ENCODE peak calls at places on chromosomes 6 and 20, in seven cellular contexts. O is NCI-H187; T is activated effector memory CD4-positive, alpha-beta T cell treated with anti-CD3 and anti-CD28 coated beads, Interleukin-2, amount 50 U/mL, for 16 hours; M is left ventricle myocardium inferior; N is fibroblast of mammary gland; L is glutamatergic neuron; I is fibroblast of the aortic adventitia. F is an unnamed sample.

GRCh38 chr6:42911171-42912021 is 4.5 kb upstream of the PTCRA start:
- DNase-seq in N (no peak), I (no peak), T (peak; percentile 50), L (peak; percentile 67), M (no peak), O (no peak), F (no peak)

GRCh38 chr6:121143476-121143875 is 190.8 kb downstream of the TBC1D32 start:
- DNase-seq in T (no peak), O (no peak), L (no peak), N (peak; percentile 7), I (peak; percentile 2), M (no peak), F (no peak)

GRCh38 chr6:3356056-3356823 is 97.5 kb downstream of the PSMG4 start:
- DNase-seq in O (peak; percentile 58), T (peak; percentile 84), M (peak; percentile 56), N (peak; percentile 71), I (peak; percentile 82), L (peak; percentile 66), F (peak; percentile 49)

GRCh38 chr6:17470953-17471335 is 77.5 kb downstream of the CAP2 start:
- DNase-seq in T (no peak), L (no peak), N (peak; percentile 81), O (no peak), I (peak; percentile 85), M (no peak), F (no peak)

GRCh38 chr20:58871533-58872102 is 19.1 kb downstream of the GNAS start:
- DNase-seq in N (no peak), O (no peak), T (no peak), L (no peak), M (no peak), I (no peak), F (no peak)

GRCh38 chr6:143536461-143536865 is 24.9 kb upstream of the FUCA2 start:
- DNase-seq in T (peak; percentile 84), M (peak; percentile 55), N (peak; percentile 24), L (peak; percentile 34), I (peak; percentile 35), O (no peak), F (no peak)

GRCh38 chr20:46823271-46823747 is 71.3 kb upstream of the EYA2 start:
- DNase-seq in L (no peak), I (peak; percentile 51), O (no peak), M (no peak), N (peak; percentile 14), T (no peak), F (no peak)

GRCh38 chr6:105886812-105887513 is 199.2 kb upstream of the PRDM1 start:
- DNase-seq in N (peak; percentile 51), L (no peak), M (no peak), T (no peak), O (no peak), I (no peak), F (no peak)

GRCh38 chr6:36780517-36781210 is 58.6 kb downstream of the CPNE5 start:
- DNase-seq in L (no peak), T (no peak), O (no peak), I (no peak), M (no peak), N (no peak), F (no peak)

F was measured in 8988T.